ENCODE peak calls at places on chromosomes 2 and 18, in eight cellular contexts. T is fibroblast of villous mesenchyme, S is adrenal gland, B is neural crest cell, V is GM23338, K is RWPE1, H is astrocyte of the spinal cord, E is nephron progenitor cell. F is an unnamed sample.

GRCh38 chr2:174121612-174122011 is 126.7 kb downstream of the OLA1 start:
- DNase-seq in T (no peak), S (no peak), B (no peak), V (peak; percentile 22), K (peak; percentile 19), H (no peak), E (no peak), F (no peak)

GRCh38 chr2:231497651-231498050 is 32.6 kb downstream of the NMUR1 start:
- DNase-seq in T (no peak), S (no peak), B (no peak), V (no peak), K (no peak), H (no peak), E (no peak), F (no peak)

GRCh38 chr2:75764611-75765010 is 53.9 kb upstream of the GCFC2 start:
- DNase-seq in T (no peak), S (no peak), B (no peak), V (no peak), K (no peak), H (no peak), E (no peak), F (no peak)

GRCh38 chr2:157473585-157473984 is 29.7 kb upstream of the CYTIP start:
- DNase-seq in T (no peak), S (no peak), B (no peak), V (no peak), K (no peak), H (no peak), E (no peak), F (no peak)

GRCh38 chr18:6521804-6522418 is 107.2 kb upstream of the L3MBTL4 start:
- DNase-seq in T (peak; percentile 47), S (no peak), B (no peak), V (peak; percentile 89), K (no peak), H (peak; percentile 54), E (peak; percentile 26), F (peak; percentile 58)

GRCh38 chr2:3637311-3637675 is 20.7 kb upstream of the ALLC start:
- DNase-seq in T (no peak), S (no peak), B (no peak), V (no peak), K (no peak), H (no peak), E (no peak), F (no peak)

GRCh38 chr2:152263902-152264301 is 71.1 kb upstream of the FMNL2 start:
- DNase-seq in T (no peak), S (no peak), B (no peak), V (no peak), K (no peak), H (no peak), E (no peak), F (no peak)

GRCh38 chr2:232543928-232544631 is 4.6 kb downstream of the CHRNG start:
- DNase-seq in T (no peak), S (no peak), B (no peak), V (no peak), K (no peak), H (no peak), E (no peak), F (no peak)

GRCh38 chr2:44543773-44544725 is 182.3 kb downstream of the CAMKMT start:
- DNase-seq in T (peak; percentile 21), S (no peak), B (no peak), V (peak; percentile 87), K (peak; percentile 13), H (peak; percentile 55), E (no peak), F (no peak)

GRCh38 chr2:195632852-195633572 is 24.0 kb upstream of the SLC39A10 start:
- DNase-seq in T (no peak), S (no peak), B (no peak), V (no peak), K (no peak), H (no peak), E (no peak), F (no peak)

GRCh38 chr2:206343144-206343543 is 68.7 kb downstream of the ZDBF2 start:
- DNase-seq in T (no peak), S (no peak), B (no peak), V (no peak), K (no peak), H (no peak), E (no peak), F (no peak)

DNA sequence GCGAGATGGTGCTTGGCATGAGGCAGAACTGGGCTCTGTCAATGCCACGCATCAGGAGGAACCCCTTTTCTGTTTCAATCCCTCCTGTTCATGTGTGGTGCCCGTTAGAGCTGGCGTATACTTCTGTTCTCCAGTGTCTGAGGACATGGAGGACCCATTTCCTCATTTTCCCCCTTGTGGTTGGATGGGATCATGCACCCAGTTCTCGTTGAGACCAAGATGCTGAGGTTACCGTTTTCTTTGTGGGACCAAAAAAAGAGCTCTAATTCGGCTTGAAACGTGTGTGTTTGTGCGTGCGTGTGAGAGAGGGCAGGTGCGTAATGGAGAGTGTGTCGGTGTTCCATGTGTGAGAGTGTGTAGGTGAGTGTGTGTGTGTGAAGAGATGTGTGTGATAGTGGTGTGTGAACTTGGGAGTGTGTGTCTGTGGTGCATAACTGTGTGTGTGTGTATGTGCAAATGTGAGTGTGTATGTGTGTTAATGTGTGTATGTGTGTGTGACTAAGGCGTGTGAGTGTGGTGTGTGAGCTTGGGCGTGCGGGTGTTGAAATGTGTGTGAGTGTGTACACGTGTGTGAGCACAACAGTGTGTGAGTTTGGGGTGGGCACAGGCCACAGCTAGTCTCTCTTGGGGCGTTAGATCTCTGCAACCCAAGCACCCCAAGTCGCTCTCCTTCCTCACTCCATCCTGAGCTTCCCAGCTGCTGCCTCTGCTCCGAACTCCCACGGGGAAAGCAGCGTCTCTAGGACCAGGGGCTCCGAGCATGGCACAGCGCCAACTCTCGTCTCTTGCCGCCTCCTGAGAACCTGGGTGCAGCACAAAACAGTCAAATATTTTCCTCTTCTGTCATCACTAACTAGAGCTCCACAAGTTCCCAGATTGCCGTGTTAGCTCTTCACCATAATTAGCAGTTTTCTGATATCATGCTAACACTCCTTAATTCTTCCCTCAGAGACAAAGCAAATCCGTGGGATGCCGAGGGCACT is 75.8 kb downstream of the LONRF2 start:
- DNase-seq in T (peak; percentile 18), S (peak; percentile 11), B (peak; percentile 26), V (peak; percentile 77), K (peak; percentile 21), H (no peak), E (no peak), F (no peak)
- TF ChIP-seq CTCF in T (peak; percentile 55), S (peak; percentile 39), B (peak; percentile 53), V (peak; percentile 57), K (no peak), H (peak; percentile 47), E (peak; percentile 37), F (peak; percentile 76)

GRCh38 chr2:86035883-86036789 is 69.5 kb downstream of the POLR1A start:
- DNase-seq in T (peak; percentile 93), S (peak; percentile 59), B (peak; percentile 35), V (peak; percentile 19), K (peak; percentile 25), H (peak; percentile 86), E (peak; percentile 15), F (peak; percentile 56)
- TF ChIP-seq CTCF in T (peak; percentile 48), S (no peak), B (peak; percentile 13), V (no peak), K (no peak), H (peak; percentile 44), E (no peak), F (peak; percentile 17)

GRCh38 chr2:127701193-127701650 is at the start of gene SFT2D3:
- DNase-seq in T (peak; percentile 92), S (peak; percentile 91), B (peak; percentile 80), V (peak; percentile 95), K (peak; percentile 89), H (peak; percentile 89), E (peak; percentile 88), F (peak; percentile 93)

GRCh38 chr2:127702395-127703009 is 1.2 kb downstream of the SFT2D3 start:
- DNase-seq in T (no peak), S (no peak), B (no peak), V (no peak), K (no peak), H (no peak), E (no peak), F (no peak)

GRCh38 chr2:127701651-127702394 is 526 bp downstream of the SFT2D3 start:
- DNase-seq in T (peak; percentile 72), S (peak; percentile 74), B (peak; percentile 66), V (peak; percentile 89), K (peak; percentile 71), H (peak; percentile 62), E (peak; percentile 78), F (peak; percentile 87)

GRCh38 chr2:127698553-127699355 is 2.5 kb upstream of the SFT2D3 start:
- DNase-seq in T (no peak), S (no peak), B (no peak), V (no peak), K (no peak), H (no peak), E (no peak), F (no peak)

DNA sequence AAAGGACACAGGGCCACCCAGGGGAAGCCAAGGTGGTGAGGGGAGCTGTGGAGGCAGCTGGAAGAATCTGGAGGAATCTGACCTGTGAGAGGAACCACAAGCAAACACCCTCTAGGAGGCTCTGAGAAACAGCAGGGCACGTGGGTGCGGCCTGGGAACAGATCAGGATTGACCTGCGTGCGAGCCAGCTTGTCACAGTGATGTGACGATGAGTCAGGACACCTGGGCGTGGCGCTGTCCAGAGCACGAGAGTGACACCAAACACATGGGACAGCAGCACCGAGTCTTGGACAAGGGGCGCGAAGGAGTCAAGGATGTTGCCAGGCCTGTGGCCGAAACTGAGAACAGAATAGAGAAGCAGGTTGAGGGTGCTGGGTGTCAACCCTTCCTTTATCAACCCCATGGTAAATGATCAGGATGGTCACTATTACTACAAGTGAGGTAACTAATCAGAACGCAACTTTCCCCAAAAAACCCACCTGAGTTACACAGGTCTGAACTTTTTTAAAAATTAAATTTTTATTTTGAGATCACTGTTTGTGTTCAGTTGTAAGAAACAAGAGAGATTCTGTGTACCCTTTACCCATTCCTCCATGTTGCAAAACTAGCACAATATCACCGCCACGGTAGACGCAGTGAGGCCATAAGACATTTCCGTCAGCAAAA is 637 bp upstream of the SFT2D3 start:
- DNase-seq in T (no peak), S (peak; percentile 39), B (no peak), V (peak; percentile 77), K (peak; percentile 28), H (no peak), E (peak; percentile 24), F (peak; percentile 62)
- TF ChIP-seq CTCF in T (no peak), S (no peak), B (peak; percentile 17), V (peak; percentile 6), K (no peak), H (no peak), E (no peak), F (no peak)

GRCh38 chr2:105235388-105236059 is 6.0 kb upstream of the GPR45 start:
- DNase-seq in T (peak; percentile 87), S (peak; percentile 70), B (peak; percentile 83), V (peak; percentile 98), K (peak; percentile 41), H (peak; percentile 86), E (peak; percentile 89), F (peak; percentile 86)
- TF ChIP-seq CTCF in T (peak; percentile 78), S (peak; percentile 73), B (peak; percentile 89), V (peak; percentile 81), K (peak; percentile 71), H (peak; percentile 82), E (peak; percentile 74), F (peak; percentile 85)

DNA sequence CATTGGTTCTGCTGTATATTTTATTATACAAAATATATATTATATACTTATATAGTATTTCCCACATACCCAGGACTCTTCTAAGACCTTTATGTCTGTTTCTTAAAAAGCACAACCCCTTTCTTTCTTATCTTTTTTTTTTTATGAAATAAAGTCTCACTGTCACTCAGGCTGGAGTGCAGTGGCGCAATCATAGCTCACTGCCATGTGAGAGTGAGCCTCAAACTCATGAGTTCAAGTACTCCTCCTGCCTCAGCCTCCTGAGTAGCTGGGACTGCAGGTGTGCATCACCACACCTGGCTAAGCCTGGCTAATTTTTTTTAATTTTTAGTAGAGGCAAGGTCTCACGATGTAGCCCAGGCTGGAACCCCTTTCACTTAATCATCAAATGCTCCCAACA is 72.3 kb downstream of the CLHC1 start:
- DNase-seq in T (no peak), S (no peak), B (no peak), V (no peak), K (no peak), H (no peak), E (no peak), F (no peak)
- TF ChIP-seq CTCF in T (no peak), S (no peak), B (no peak), V (no peak), K (no peak), H (no peak), E (no peak), F (no peak)